ENCODE peak calls at places on chromosomes 13 and 19, in seven cellular contexts. J, C, O, Z, V, E and N are unnamed samples.
A peak's percentile ranks its signal among the peaks of the same experiment; 100 is the strongest.

GRCh38 chr13:19957320-19958118 is 1.0 kb upstream of the ZMYM2 start:
- DNase-seq in J (no peak), C (peak; percentile 84), O (peak; percentile 88), Z (peak; percentile 94), V (peak; percentile 91), E (peak; percentile 96), N (no peak)

GRCh38 chr19:6423499-6424189 is 967 bp downstream of the KHSRP start:
- DNase-seq in J (peak; percentile 63), C (peak; percentile 21), O (peak; percentile 66), Z (peak; percentile 83), V (no peak), E (peak; percentile 86), N (peak; percentile 75)

GRCh38 chr13:91238036-91238435 is 109.5 kb upstream of the MIR17HG start:
- DNase-seq in J (no peak), C (no peak), O (no peak), Z (no peak), V (no peak), E (no peak), N (no peak)

GRCh38 chr13:43127103-43127817 is 103.9 kb downstream of the DNAJC15 start:
- DNase-seq in J (no peak), C (no peak), O (no peak), Z (no peak), V (no peak), E (no peak), N (no peak)

GRCh38 chr13:111912453-111912866 is 154.5 kb upstream of the SOX1 start:
- DNase-seq in J (no peak), C (no peak), O (no peak), Z (peak; percentile 58), V (no peak), E (peak; percentile 73), N (no peak)

GRCh38 chr19:56142087-56142787 is 1.1 kb downstream of the ZNF444 start:
- DNase-seq in J (no peak), C (no peak), O (no peak), Z (no peak), V (no peak), E (no peak), N (no peak)

GRCh38 chr13:113848431-113849260 is 15.2 kb downstream of the GAS6 start:
- DNase-seq in J (no peak), C (no peak), O (no peak), Z (no peak), V (no peak), E (peak; percentile 86), N (no peak)

GRCh38 chr13:92966900-92967299 is 259.7 kb upstream of the GPC6 start:
- DNase-seq in J (no peak), C (no peak), O (no peak), Z (no peak), V (no peak), E (no peak), N (no peak)

GRCh38 chr19:18833849-18834643 is 2.3 kb downstream of the UPF1 start:
- DNase-seq in J (no peak), C (no peak), O (no peak), Z (no peak), V (no peak), E (no peak), N (no peak)

GRCh38 chr13:31951215-31951678 is 80.3 kb upstream of the FRY start:
- DNase-seq in J (no peak), C (no peak), O (peak; percentile 65), Z (peak; percentile 91), V (no peak), E (no peak), N (no peak)

GRCh38 chr19:48596679-48597465 is 9.7 kb upstream of the SPACA4 start:
- DNase-seq in J (no peak), C (no peak), O (no peak), Z (no peak), V (no peak), E (no peak), N (no peak)

GRCh38 chr19:4583961-4584669 is 24.6 kb upstream of the SEMA6B start:
- DNase-seq in J (peak; percentile 75), C (no peak), O (peak; percentile 65), Z (peak; percentile 85), V (no peak), E (no peak), N (no peak)

GRCh38 chr19:2051771-2052704 is 994 bp upstream of the MKNK2 start:
- DNase-seq in J (no peak), C (peak; percentile 73), O (no peak), Z (peak; percentile 85), V (no peak), E (peak; percentile 91), N (no peak)

GRCh38 chr19:47315125-47315821 is 5.6 kb downstream of the C5AR1 start:
- DNase-seq in J (peak; percentile 86), C (peak; percentile 45), O (peak; percentile 92), Z (peak; percentile 84), V (peak; percentile 99), E (peak; percentile 94), N (peak; percentile 79)

GRCh38 chr19:10102787-10103236 is 334 bp upstream of the ANGPTL6 start:
- DNase-seq in J (no peak), C (no peak), O (no peak), Z (peak; percentile 88), V (no peak), E (no peak), N (no peak)

GRCh38 chr13:86567119-86567518 is 767.9 kb upstream of the SLITRK6 start:
- DNase-seq in J (no peak), C (no peak), O (no peak), Z (no peak), V (no peak), E (no peak), N (no peak)

GRCh38 chr19:10078329-10078728 is 7.8 kb upstream of the SHFL start:
- DNase-seq in J (no peak), C (no peak), O (no peak), Z (no peak), V (no peak), E (no peak), N (no peak)

GRCh38 chr13:27053902-27054595 is 117.6 kb downstream of the USP12 start:
- DNase-seq in J (no peak), C (no peak), O (no peak), Z (no peak), V (peak; percentile 29), E (no peak), N (peak; percentile 57)

GRCh38 chr19:40381321-40381720 is 8.7 kb downstream of the HIPK4 start:
- DNase-seq in J (no peak), C (no peak), O (no peak), Z (no peak), V (no peak), E (no peak), N (no peak)

GRCh38 chr19:11091343-11092153 is 2.3 kb downstream of the LDLR start:
- DNase-seq in J (no peak), C (peak; percentile 90), O (peak; percentile 72), Z (no peak), V (peak; percentile 82), E (peak; percentile 94), N (peak; percentile 49)

GRCh38 chr19:6021878-6022569 is 44.1 kb upstream of the RANBP3 start:
- DNase-seq in J (peak; percentile 84), C (peak; percentile 79), O (peak; percentile 93), Z (peak; percentile 86), V (peak; percentile 66), E (peak; percentile 91), N (peak; percentile 77)

GRCh38 chr13:75637101-75637774 is 1.1 kb downstream of the LMO7 start:
- DNase-seq in J (no peak), C (no peak), O (no peak), Z (no peak), V (no peak), E (no peak), N (no peak)
- TF ChIP-seq POLR2A in J (no peak), C (no peak), O (no peak), Z (no peak), V (no peak), E (no peak), N (no peak)

GRCh38 chr19:51983361-51983760 is 3.3 kb downstream of the ZNF350 start:
- DNase-seq in J (no peak), C (no peak), O (no peak), Z (no peak), V (no peak), E (no peak), N (no peak)

GRCh38 chr19:51986309-51987291 is at the start of gene ZNF350:
- DNase-seq in J (peak; percentile 69), C (peak; percentile 93), O (peak; percentile 95), Z (peak; percentile 96), V (peak; percentile 98), E (peak; percentile 97), N (peak; percentile 75)
- TF ChIP-seq POLR2A in J (peak; percentile 54), C (peak; percentile 28), O (peak; percentile 63), Z (no peak), V (no peak), E (no peak), N (no peak)

GRCh38 chr19:3444695-3445234 is 35.6 kb downstream of the SMIM24 start:
- DNase-seq in J (no peak), C (no peak), O (no peak), Z (no peak), V (no peak), E (no peak), N (no peak)
- TF ChIP-seq POLR2A in J (no peak), C (no peak), O (no peak), Z (no peak), V (no peak), E (no peak), N (no peak)

DNA sequence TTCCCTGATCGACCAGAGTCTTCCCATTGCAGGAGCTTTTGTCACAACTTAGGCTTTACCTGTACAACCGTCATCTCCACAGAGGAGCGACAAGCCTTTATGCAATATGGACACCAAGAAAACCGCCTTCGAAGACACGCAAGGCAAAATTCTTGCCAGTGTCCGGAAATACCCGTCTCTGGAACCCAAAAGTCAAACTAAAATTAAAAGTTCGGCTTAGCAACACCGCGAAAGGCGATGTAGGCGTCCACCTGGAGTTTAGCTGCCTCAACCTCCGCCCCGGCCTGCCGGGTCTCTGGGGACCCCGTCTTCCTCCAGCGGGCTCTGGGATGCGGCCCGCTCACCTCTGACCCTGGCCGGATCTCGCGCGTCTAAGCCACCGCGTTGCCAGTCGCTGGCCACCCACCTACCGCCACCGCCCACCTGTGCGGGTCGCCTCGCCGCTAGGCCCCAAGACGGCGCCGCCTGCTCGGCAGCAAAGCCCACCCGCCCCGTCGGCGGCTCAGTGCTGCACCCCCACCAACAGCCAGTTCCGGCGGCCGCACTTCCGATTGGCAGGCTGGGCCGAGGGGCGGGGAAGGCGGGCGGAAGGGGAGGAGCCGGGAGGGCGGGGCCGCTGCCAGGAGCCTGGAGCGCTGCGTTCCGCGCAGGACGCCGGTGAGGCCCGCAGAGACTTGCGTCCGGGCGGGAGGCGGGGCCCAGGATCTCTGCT is at the start of gene SUPT20H:
- DNase-seq in J (peak; percentile 84), C (peak; percentile 89), O (peak; percentile 95), Z (peak; percentile 99), V (peak; percentile 87), E (peak; percentile 98), N (peak; percentile 55)
- TF ChIP-seq POLR2A in J (peak; percentile 81), C (peak; percentile 86), O (peak; percentile 92), Z (peak; percentile 75), V (peak; percentile 66), E (no peak), N (peak; percentile 90)

GRCh38 chr19:36851898-36852297 is 1.2 kb downstream of the ZNF345 start:
- DNase-seq in J (no peak), C (no peak), O (no peak), Z (no peak), V (no peak), E (no peak), N (no peak)

GRCh38 chr19:36847968-36848367 is 2.7 kb upstream of the ZNF345 start:
- DNase-seq in J (no peak), C (no peak), O (no peak), Z (no peak), V (no peak), E (no peak), N (no peak)

GRCh38 chr19:36850646-36851442 is at the start of gene ZNF345:
- DNase-seq in J (peak; percentile 51), C (peak; percentile 93), O (peak; percentile 97), Z (peak; percentile 94), V (peak; percentile 82), E (peak; percentile 97), N (peak; percentile 83)

GRCh38 chr19:36849701-36850645 is 703 bp upstream of the ZNF345 start:
- DNase-seq in J (peak; percentile 53), C (peak; percentile 90), O (peak; percentile 92), Z (peak; percentile 98), V (peak; percentile 65), E (peak; percentile 97), N (peak; percentile 85)
- TF ChIP-seq POLR2A in J (no peak), C (peak; percentile 32), O (peak; percentile 64), Z (no peak), V (no peak), E (no peak), N (peak; percentile 15)